ENCODE peak calls at places on chromosomes 4 and X, in seven cellular contexts. Z is HepG2; A is stimulated activated CD4-positive, alpha-beta T cell treated with anti-CD3 and anti-CD28 coated beads, Interleukin-4, amount 100 ng/mL, for 24 hours; G is AML-193; U is HT1080; W is Calu3; P is NCI-H1436. I is an unnamed sample.

GRCh38 chr4:20276848-20277247 is 25.1 kb downstream of the SLIT2 start:
- DNase-seq in Z (no peak), A (no peak), G (no peak), U (no peak), W (no peak), P (no peak), I (no peak)

GRCh38 chr4:110630621-110631402 is 7.9 kb upstream of the PITX2 start:
- DNase-seq in Z (no peak), A (no peak), G (no peak), U (no peak), W (no peak), P (no peak), I (no peak)

GRCh38 chr4:75675004-75675531 is 1.9 kb upstream of the G3BP2 start:
- DNase-seq in Z (no peak), A (no peak), G (no peak), U (no peak), W (no peak), P (no peak), I (no peak)

GRCh38 chrX:54066841-54067240 is 22.6 kb upstream of the PHF8 start:
- DNase-seq in Z (no peak), A (no peak), G (no peak), U (no peak), W (no peak), P (no peak), I (no peak)

GRCh38 chr4:32689520-32689919 is 1969.4 kb downstream of the PCDH7 start:
- DNase-seq in Z (no peak), A (no peak), G (no peak), U (peak; percentile 61), W (no peak), P (no peak), I (no peak)

GRCh38 chr4:108783666-108784463 is 21.0 kb upstream of the ETNPPL start:
- DNase-seq in Z (peak; percentile 12), A (no peak), G (no peak), U (no peak), W (peak; percentile 0), P (no peak), I (peak; percentile 44)

GRCh38 chr4:8369426-8370105 is 71.0 kb downstream of the ACOX3 start:
- DNase-seq in Z (no peak), A (no peak), G (no peak), U (no peak), W (no peak), P (no peak), I (no peak)

GRCh38 chrX:105876658-105877057 is 54.3 kb downstream of the NRK start:
- DNase-seq in Z (peak; percentile 3), A (no peak), G (peak; percentile 0), U (no peak), W (no peak), P (peak; percentile 3), I (peak; percentile 62)

GRCh38 chr4:91288702-91289311 is 1015.0 kb upstream of the GRID2 start:
- DNase-seq in Z (no peak), A (no peak), G (no peak), U (peak; percentile 4), W (no peak), P (peak; percentile 17), I (peak; percentile 44)

GRCh38 chr4:88659061-88659889 is 38.4 kb downstream of the NAP1L5 start:
- DNase-seq in Z (peak; percentile 52), A (peak; percentile 42), G (peak; percentile 27), U (peak; percentile 77), W (peak; percentile 46), P (peak; percentile 22), I (peak; percentile 72)